ENCODE peak calls at places on chromosomes 1 and 21, in four cellular contexts. L, I, V and K are unnamed samples.

GRCh38 chr1:21362096-21362495 is 71.8 kb upstream of the ECE1 start:
- DNase-seq in L (no peak), I (no peak), V (no peak), K (no peak)

GRCh38 chr1:209715314-209715713 is 10.7 kb downstream of the HSD11B1 start:
- DNase-seq in L (no peak), I (no peak), V (no peak), K (no peak)

GRCh38 chr1:214107322-214108096 is 119.7 kb downstream of the PROX1 start:
- DNase-seq in L (no peak), I (no peak), V (no peak), K (no peak)

GRCh38 chr1:94954292-94955220 is 27.6 kb upstream of the CNN3 start:
- DNase-seq in L (no peak), I (no peak), V (no peak), K (no peak)

GRCh38 chr1:117664314-117664713 is 58.5 kb downstream of the TENT5C start:
- DNase-seq in L (peak; percentile 73), I (no peak), V (no peak), K (no peak)

GRCh38 chr1:1355376-1355775 is 3.0 kb downstream of the MXRA8 start:
- DNase-seq in L (no peak), I (peak; percentile 74), V (no peak), K (no peak)

GRCh38 chr1:28139033-28139712 is 37.3 kb downstream of the PTAFR start:
- DNase-seq in L (no peak), I (no peak), V (no peak), K (no peak)

GRCh38 chr1:162284206-162284955 is 92.3 kb downstream of the SPATA46 start:
- DNase-seq in L (no peak), I (no peak), V (no peak), K (no peak)

GRCh38 chr1:223715710-223716103 is 3.4 kb downstream of the CAPN2 start:
- DNase-seq in L (no peak), I (no peak), V (no peak), K (no peak)

GRCh38 chr1:49728377-49728776 is 295.4 kb downstream of the AGBL4 start:
- DNase-seq in L (no peak), I (no peak), V (no peak), K (no peak)

GRCh38 chr1:108785264-108785663 is 38.8 kb downstream of the STXBP3 start:
- DNase-seq in L (peak; percentile 24), I (no peak), V (no peak), K (no peak)

GRCh38 chr1:11838349-11839272 is 9.0 kb downstream of the NPPA start:
- DNase-seq in L (peak; percentile 87), I (peak; percentile 91), V (peak; percentile 47), K (no peak)

GRCh38 chr1:183318433-183318832 is 99.7 kb downstream of the NMNAT2 start:
- DNase-seq in L (peak; percentile 14), I (no peak), V (peak; percentile 50), K (no peak)

GRCh38 chr21:34073032-34073748 is at the start of the genes MRPS6 and SLC5A3:
- DNase-seq in L (peak; percentile 93), I (peak; percentile 91), V (peak; percentile 47), K (peak; percentile 54)

GRCh38 chr1:34597877-34598514 is 156.9 kb upstream of the GJB5 start:
- DNase-seq in L (peak; percentile 77), I (peak; percentile 96), V (peak; percentile 32), K (peak; percentile 50)

GRCh38 chr1:220321758-220322157 is 49.5 kb upstream of the RAB3GAP2 start:
- DNase-seq in L (peak; percentile 29), I (no peak), V (no peak), K (no peak)

GRCh38 chr1:39898146-39898545 is 3.6 kb downstream of the MYCL start:
- DNase-seq in L (no peak), I (no peak), V (no peak), K (no peak)

GRCh38 chr21:45151484-45152115 is 77.2 kb downstream of the ADARB1 start:
- DNase-seq in L (no peak), I (peak; percentile 41), V (no peak), K (no peak)

GRCh38 chr1:17017435-17017834 is 5.7 kb upstream of the ATP13A2 start:
- DNase-seq in L (no peak), I (no peak), V (no peak), K (no peak)

GRCh38 chr1:199273837-199274379 is 635.1 kb downstream of the PTPRC start:
- DNase-seq in L (no peak), I (no peak), V (no peak), K (no peak)

GRCh38 chr1:24904731-24905354 is 25.2 kb downstream of the RUNX3 start:
- DNase-seq in L (no peak), I (peak; percentile 44), V (no peak), K (no peak)

GRCh38 chr21:24217141-24217540 is 1390.1 kb downstream of the MRPL39 start:
- DNase-seq in L (no peak), I (no peak), V (no peak), K (no peak)

GRCh38 chr1:94327001-94327685 is 89.8 kb upstream of the ARHGAP29 start:
- DNase-seq in L (no peak), I (peak; percentile 76), V (no peak), K (peak; percentile 84)

GRCh38 chr1:32341186-32341757 is 5.2 kb upstream of the MARCKSL1 start:
- DNase-seq in L (no peak), I (no peak), V (no peak), K (no peak)
- H3K27ac ChIP-seq in L (no peak overlapping the region), I (no peak overlapping the region), V (no peak overlapping the region), K (no peak overlapping the region)

GRCh38 chr21:42237577-42237976 is 18.6 kb downstream of the ABCG1 start:
- DNase-seq in L (no peak), I (no peak), V (no peak), K (no peak)
- TF ChIP-seq FOSL1 in L (no peak), I (no peak), V (no peak), K (no peak)

DNA sequence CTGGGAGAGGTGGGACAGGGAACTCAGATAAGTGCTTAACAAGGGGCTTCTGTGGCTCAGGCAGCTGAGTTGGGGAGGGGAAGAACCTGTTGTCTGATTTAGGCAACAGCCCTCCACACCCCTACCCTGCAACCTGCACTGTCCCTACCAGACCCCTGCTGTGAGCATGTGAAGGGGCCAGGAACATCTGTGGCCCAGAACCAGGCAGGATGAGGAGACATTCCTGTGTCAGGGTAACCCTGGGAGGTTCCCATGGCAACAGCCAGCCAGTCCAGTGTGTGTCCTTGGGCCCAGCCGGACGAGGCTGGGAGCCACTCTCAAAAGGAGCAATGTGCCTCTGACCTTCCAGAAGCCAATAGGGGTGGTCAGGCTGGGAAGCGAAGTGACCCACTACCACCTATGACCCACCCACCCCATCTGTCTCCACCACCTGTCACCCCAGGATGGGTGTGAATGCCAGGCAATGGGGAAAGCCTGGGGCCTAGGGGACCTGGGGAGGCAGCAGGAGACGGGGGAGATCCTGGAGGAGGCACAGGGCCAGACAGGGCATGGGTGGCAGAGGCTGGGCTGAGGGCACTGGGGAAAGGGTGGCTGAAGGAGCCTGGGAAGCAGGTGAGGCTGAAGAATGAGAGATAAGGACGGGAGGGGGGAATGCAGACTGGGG is 4.9 kb upstream of the PMVK start:
- DNase-seq in L (no peak), I (no peak), V (peak; percentile 81), K (no peak)
- H3K27ac ChIP-seq in L (no peak overlapping the region), I (no peak overlapping the region), V (peak overlapping the region; percentile 50), K (no peak overlapping the region)

GRCh38 chr1:201793306-201793925 is 35.5 kb upstream of the IPO9 start:
- DNase-seq in L (no peak), I (no peak), V (no peak), K (no peak)

GRCh38 chr1:201790261-201790660 is 38.7 kb upstream of the IPO9 start:
- DNase-seq in L (no peak), I (no peak), V (no peak), K (no peak)

GRCh38 chr1:201791051-201791774 is 37.7 kb upstream of the IPO9 start:
- DNase-seq in L (no peak), I (no peak), V (no peak), K (no peak)

GRCh38 chr1:201792534-201793305 is 36.2 kb upstream of the IPO9 start:
- DNase-seq in L (peak; percentile 86), I (peak; percentile 87), V (peak; percentile 56), K (peak; percentile 70)

GRCh38 chr1:201791775-201792166 is 37.2 kb upstream of the IPO9 start:
- DNase-seq in L (no peak), I (no peak), V (no peak), K (no peak)
- TF ChIP-seq FOSL1 in L (no peak), I (no peak), V (no peak), K (no peak)

GRCh38 chr1:55069280-55069679 is 29.9 kb downstream of the PCSK9 start:
- DNase-seq in L (no peak), I (no peak), V (no peak), K (no peak)

GRCh38 chr1:55067914-55068313 is 28.6 kb downstream of the PCSK9 start:
- DNase-seq in L (no peak), I (no peak), V (no peak), K (no peak)

GRCh38 chr1:55064861-55065263 is 25.5 kb downstream of the PCSK9 start:
- DNase-seq in L (no peak), I (no peak), V (no peak), K (no peak)

GRCh38 chr1:55065649-55066048 is 26.3 kb downstream of the PCSK9 start:
- DNase-seq in L (no peak), I (no peak), V (no peak), K (no peak)

GRCh38 chr1:55067022-55067781 is 27.9 kb downstream of the PCSK9 start:
- DNase-seq in L (no peak), I (no peak), V (no peak), K (no peak)
- H3K27ac ChIP-seq in L (peak overlapping the region; percentile 8), I (no peak overlapping the region), V (no peak overlapping the region), K (no peak overlapping the region)